ENCODE peak calls at places on chromosomes 3 and 15, in eight cellular contexts. X is NAMALWA, O is GM23338, H is Right ventricle myocardium superior, J is NCI-H345, S is glomerular endothelial cell, R is activated T-cell treated with anti-CD3 and anti-CD28 coated beads for 1 hour, I is OCI-LY7. Q is an unnamed sample.

GRCh38 chr3:72441284-72441994 is 406.8 kb downstream of the SHQ1 start:
- DNase-seq in R (no peak), X (no peak), H (no peak), J (no peak), I (no peak), S (no peak), O (no peak), Q (no peak)

GRCh38 chr3:121985841-121986240 is 36.2 kb downstream of the ILDR1 start:
- DNase-seq in H (no peak), I (no peak), X (no peak), R (no peak), S (no peak), O (no peak), J (no peak), Q (no peak)

GRCh38 chr3:102032491-102033383 is 183.4 kb downstream of the NFKBIZ start:
- DNase-seq in S (no peak), I (no peak), H (no peak), O (no peak), J (no peak), X (no peak), R (no peak), Q (no peak)

GRCh38 chr3:26562324-26562723 is 60.2 kb upstream of the LRRC3B start:
- DNase-seq in O (no peak), R (no peak), S (no peak), X (no peak), H (no peak), I (no peak), J (no peak), Q (no peak)

GRCh38 chr15:90087454-90088154 is 14.7 kb downstream of the IDH2 start:
- DNase-seq in J (peak), H (peak), I (peak), S (no peak), R (no peak), X (peak), O (peak), Q (no peak)

GRCh38 chr3:61748288-61748687 is 186.9 kb downstream of the PTPRG start:
- DNase-seq in R (no peak), J (no peak), X (no peak), O (no peak), H (no peak), S (no peak), I (no peak), Q (no peak)

GRCh38 chr3:50806806-50807205 is 132.1 kb downstream of the DOCK3 start:
- DNase-seq in X (no peak), S (no peak), R (no peak), I (no peak), J (no peak), O (peak), H (no peak), Q (no peak)

GRCh38 chr15:68672781-68673205 is 94.0 kb downstream of the CORO2B start:
- DNase-seq in S (no peak), O (peak), R (no peak), H (no peak), J (peak), I (peak), X (peak), Q (no peak)

GRCh38 chr3:110955301-110955880 is 116.2 kb upstream of the NECTIN3 start:
- DNase-seq in S (no peak), J (no peak), I (no peak), R (no peak), O (no peak), X (no peak), H (no peak), Q (no peak)

GRCh38 chr3:10560060-10560861 is 54.9 kb upstream of the ATP2B2 start:
- DNase-seq in R (no peak), O (no peak), S (no peak), J (no peak), I (no peak), H (no peak), X (no peak), Q (no peak)

GRCh38 chr15:69313437-69314000 is 14.8 kb downstream of the PAQR5 start:
- DNase-seq in I (no peak), X (no peak), H (no peak), O (no peak), R (no peak), J (no peak), S (no peak), Q (no peak)

GRCh38 chr3:115227046-115227445 is 80.0 kb upstream of the ZBTB20 start:
- DNase-seq in R (no peak), J (no peak), H (no peak), X (no peak), S (no peak), I (no peak), O (no peak), Q (no peak)

GRCh38 chr15:38528279-38528678 is 36.3 kb downstream of the RASGRP1 start:
- DNase-seq in X (no peak), J (no peak), S (no peak), H (no peak), O (no peak), I (no peak), R (no peak), Q (no peak)

GRCh38 chr3:50192124-50192523 is 714 bp downstream of the GNAT1 start:
- DNase-seq in S (no peak), O (no peak), J (no peak), I (no peak), H (no peak), R (no peak), X (no peak), Q (no peak)

GRCh38 chr3:150577854-150578253 is 25.3 kb upstream of the SELENOT start:
- DNase-seq in H (no peak), J (no peak), O (no peak), R (no peak), S (no peak), X (no peak), I (no peak), Q (no peak)

GRCh38 chr15:30922469-30923311 is 19.0 kb downstream of the FAN1 start:
- DNase-seq in O (peak), S (no peak), R (no peak), I (no peak), H (no peak), J (no peak), X (peak), Q (no peak)

GRCh38 chr3:124351430-124352142 is 359.7 kb upstream of the ROPN1 start:
- DNase-seq in J (peak), H (no peak), R (no peak), I (peak), O (peak), S (peak), X (peak), Q (no peak)

GRCh38 chr15:79067434-79067833 is 23.1 kb downstream of the RASGRF1 start:
- DNase-seq in I (no peak), R (no peak), H (no peak), X (no peak), J (no peak), S (no peak), O (no peak), Q (no peak)

GRCh38 chr3:185215873-185216586 is 37.8 kb downstream of the EHHADH start:
- DNase-seq in S (no peak), I (peak), X (peak), H (no peak), J (peak), O (peak), R (no peak), Q (no peak)

GRCh38 chr3:14849831-14850230 is 31.1 kb downstream of the FGD5 start:
- DNase-seq in R (no peak), I (no peak), O (no peak), H (no peak), J (no peak), X (no peak), S (no peak), Q (no peak)

GRCh38 chr3:69441028-69441427 is 55.1 kb upstream of the FRMD4B start:
- DNase-seq in O (no peak), H (no peak), S (no peak), X (no peak), R (no peak), J (no peak), I (no peak), Q (no peak)

GRCh38 chr15:78195735-78196201 is 38.6 kb downstream of the ACSBG1 start:
- DNase-seq in H (no peak), J (peak), R (peak), S (no peak), X (peak), I (peak), O (peak), Q (peak)

GRCh38 chr3:52005571-52005986 is 9.9 kb upstream of the RPL29 start:
- DNase-seq in H (no peak), O (peak), X (no peak), R (no peak), S (no peak), I (no peak), J (peak), Q (no peak)

GRCh38 chr3:149790265-149790664 is 2.1 kb downstream of the ANKUB1 start:
- DNase-seq in O (no peak), R (no peak), S (no peak), J (no peak), X (no peak), I (no peak), H (no peak), Q (no peak)

GRCh38 chr3:31170932-31171670 is 276.6 kb upstream of the GADL1 start:
- DNase-seq in I (no peak), J (no peak), R (no peak), O (no peak), X (no peak), S (no peak), H (no peak), Q (no peak)

GRCh38 chr3:29452923-29453277 is 172.0 kb downstream of the RBMS3 start:
- DNase-seq in J (no peak), I (no peak), X (no peak), R (no peak), S (no peak), H (no peak), O (peak), Q (no peak)

GRCh38 chr15:61459785-61460707 is 230.9 kb upstream of the RORA start:
- DNase-seq in O (no peak), I (no peak), R (no peak), X (no peak), J (no peak), H (no peak), S (no peak), Q (no peak)

GRCh38 chr3:27686642-27687041 is 35.5 kb downstream of the EOMES start:
- DNase-seq in J (no peak), O (no peak), S (no peak), R (no peak), I (no peak), H (no peak), X (no peak), Q (no peak)

GRCh38 chr15:74129411-74130088 is 836 bp upstream of the ISLR2 start:
- DNase-seq in J (no peak), O (peak), H (no peak), S (no peak), I (no peak), X (no peak), R (no peak), Q (no peak)

GRCh38 chr15:25237291-25237978 is 201.4 kb downstream of the UBE3A start:
- DNase-seq in O (no peak), X (no peak), S (no peak), I (no peak), H (peak), R (no peak), J (no peak), Q (no peak)

GRCh38 chr3:99708207-99708745 is 69.9 kb downstream of the COL8A1 start:
- DNase-seq in J (no peak), H (no peak), X (no peak), O (no peak), S (no peak), I (no peak), R (no peak), Q (no peak)

GRCh38 chr3:56190130-56190529 is 278.1 kb downstream of the ERC2 start:
- DNase-seq in X (no peak), J (no peak), R (no peak), S (no peak), O (no peak), I (no peak), H (no peak), Q (no peak)

GRCh38 chr3:113254171-113254947 is 43.0 kb downstream of the BOC start:
- DNase-seq in S (no peak), H (no peak), X (no peak), I (no peak), J (no peak), O (no peak), R (no peak), Q (no peak)

GRCh38 chr3:190252080-190252479 is 70.2 kb downstream of the CLDN1 start:
- DNase-seq in R (no peak), S (no peak), O (no peak), H (no peak), J (no peak), X (no peak), I (no peak), Q (no peak)

GRCh38 chr3:129606522-129607390 is at the start of gene PLXND1:
- DNase-seq in S (no peak), R (no peak), X (peak), J (peak), O (peak), H (peak), I (no peak), Q (peak)

GRCh38 chr3:139295040-139295439 is 48.8 kb upstream of the MRPS22 start:
- DNase-seq in R (no peak), S (no peak), O (no peak), I (no peak), X (no peak), J (no peak), H (no peak), Q (no peak)

GRCh38 chr3:173395073-173395411 is 2.5 kb upstream of the NLGN1 start:
- DNase-seq in X (no peak), S (peak), O (no peak), H (no peak), R (no peak), I (no peak), J (no peak), Q (no peak)

Q was measured in CD4-positive, alpha-beta T cell.